ENCODE peak calls at places on chromosomes 13 and 19, in six cellular contexts. One of them, this sample, is unnamed.

GRCh38 chr19:15636026-15636425 is 4.7 kb upstream of the CYP4F3 start:
- DNase-seq in ovary: no peak
- DNase-seq in SK-N-SH: no peak
- DNase-seq in CD4-positive, alpha-beta T cell: no peak
- DNase-seq in GM06990: no peak
- DNase-seq in nephron progenitor cell: no peak
- DNase-seq in this sample: no peak

GRCh38 chr19:3108775-3109174 is 14.6 kb downstream of the GNA11 start:
- DNase-seq in ovary: no peak
- DNase-seq in SK-N-SH: peak; percentile 84
- DNase-seq in CD4-positive, alpha-beta T cell: peak; percentile 64
- DNase-seq in GM06990: peak; percentile 32
- DNase-seq in nephron progenitor cell: peak; percentile 68
- DNase-seq in this sample: peak; percentile 66

GRCh38 chr13:105471683-105472082 is 1063.8 kb downstream of the EFNB2 start:
- DNase-seq in ovary: no peak
- DNase-seq in SK-N-SH: no peak
- DNase-seq in CD4-positive, alpha-beta T cell: no peak
- DNase-seq in GM06990: no peak
- DNase-seq in nephron progenitor cell: no peak
- DNase-seq in this sample: no peak

GRCh38 chr13:75864718-75865117 is 228.6 kb downstream of the LMO7 start:
- DNase-seq in ovary: no peak
- DNase-seq in SK-N-SH: no peak
- DNase-seq in CD4-positive, alpha-beta T cell: no peak
- DNase-seq in GM06990: no peak
- DNase-seq in nephron progenitor cell: no peak
- DNase-seq in this sample: no peak

GRCh38 chr19:15378529-15379082 is 981 bp downstream of the AKAP8 start:
- DNase-seq in ovary: no peak
- DNase-seq in SK-N-SH: peak; percentile 62
- DNase-seq in CD4-positive, alpha-beta T cell: peak; percentile 27
- DNase-seq in GM06990: peak; percentile 57
- DNase-seq in nephron progenitor cell: peak; percentile 46
- DNase-seq in this sample: no peak

GRCh38 chr19:49570138-49570856 is 10.1 kb downstream of the NOSIP start:
- DNase-seq in ovary: peak; percentile 51
- DNase-seq in SK-N-SH: peak; percentile 86
- DNase-seq in CD4-positive, alpha-beta T cell: no peak
- DNase-seq in GM06990: peak; percentile 60
- DNase-seq in nephron progenitor cell: peak; percentile 60
- DNase-seq in this sample: peak; percentile 77

GRCh38 chr13:107203146-107203847 is 635.4 kb upstream of the ARGLU1 start:
- DNase-seq in ovary: no peak
- DNase-seq in SK-N-SH: peak; percentile 38
- DNase-seq in CD4-positive, alpha-beta T cell: no peak
- DNase-seq in GM06990: no peak
- DNase-seq in nephron progenitor cell: peak; percentile 30
- DNase-seq in this sample: peak; percentile 25

GRCh38 chr13:41985788-41986508 is 25.0 kb upstream of the VWA8 start:
- DNase-seq in ovary: no peak
- DNase-seq in SK-N-SH: peak; percentile 31
- DNase-seq in CD4-positive, alpha-beta T cell: no peak
- DNase-seq in GM06990: no peak
- DNase-seq in nephron progenitor cell: no peak
- DNase-seq in this sample: no peak

GRCh38 chr19:315811-316210 is 24.6 kb upstream of the PLPP2 start:
- DNase-seq in ovary: no peak
- DNase-seq in SK-N-SH: no peak
- DNase-seq in CD4-positive, alpha-beta T cell: no peak
- DNase-seq in GM06990: no peak
- DNase-seq in nephron progenitor cell: no peak
- DNase-seq in this sample: no peak

GRCh38 chr19:17889609-17890214 is 18.0 kb downstream of the SLC5A5 start:
- DNase-seq in ovary: no peak
- DNase-seq in SK-N-SH: no peak
- DNase-seq in CD4-positive, alpha-beta T cell: no peak
- DNase-seq in GM06990: no peak
- DNase-seq in nephron progenitor cell: peak; percentile 86
- DNase-seq in this sample: no peak

GRCh38 chr19:17216058-17216670 is 1.0 kb downstream of the USE1 start:
- DNase-seq in ovary: no peak
- DNase-seq in SK-N-SH: peak; percentile 66
- DNase-seq in CD4-positive, alpha-beta T cell: no peak
- DNase-seq in GM06990: no peak
- DNase-seq in nephron progenitor cell: no peak
- DNase-seq in this sample: no peak

GRCh38 chr19:30931307-30931706 is 417.9 kb downstream of the TSHZ3 start:
- DNase-seq in ovary: no peak
- DNase-seq in SK-N-SH: no peak
- DNase-seq in CD4-positive, alpha-beta T cell: no peak
- DNase-seq in GM06990: no peak
- DNase-seq in nephron progenitor cell: no peak
- DNase-seq in this sample: no peak

GRCh38 chr13:99528547-99528946 is 27.3 kb downstream of the TM9SF2 start:
- DNase-seq in ovary: no peak
- DNase-seq in SK-N-SH: no peak
- DNase-seq in CD4-positive, alpha-beta T cell: peak; percentile 27
- DNase-seq in GM06990: no peak
- DNase-seq in nephron progenitor cell: no peak
- DNase-seq in this sample: no peak

GRCh38 chr13:87954116-87954515 is 282.9 kb downstream of the SLITRK5 start:
- DNase-seq in ovary: no peak
- DNase-seq in SK-N-SH: no peak
- DNase-seq in CD4-positive, alpha-beta T cell: no peak
- DNase-seq in GM06990: no peak
- DNase-seq in nephron progenitor cell: no peak
- DNase-seq in this sample: no peak

GRCh38 chr13:34757441-34757840 is 184.6 kb upstream of the NBEA start:
- DNase-seq in ovary: no peak
- DNase-seq in SK-N-SH: no peak
- DNase-seq in CD4-positive, alpha-beta T cell: no peak
- DNase-seq in GM06990: no peak
- DNase-seq in nephron progenitor cell: no peak
- DNase-seq in this sample: no peak

GRCh38 chr19:32165750-32166149 is 179.7 kb upstream of the ZNF507 start:
- DNase-seq in ovary: no peak
- DNase-seq in SK-N-SH: no peak
- DNase-seq in CD4-positive, alpha-beta T cell: no peak
- DNase-seq in GM06990: no peak
- DNase-seq in nephron progenitor cell: no peak
- DNase-seq in this sample: no peak

GRCh38 chr19:13839938-13840750 is 36.8 kb upstream of the NANOS3 start:
- DNase-seq in ovary: no peak
- DNase-seq in SK-N-SH: no peak
- DNase-seq in CD4-positive, alpha-beta T cell: peak; percentile 65
- DNase-seq in GM06990: no peak
- DNase-seq in nephron progenitor cell: no peak
- DNase-seq in this sample: no peak

GRCh38 chr19:19160489-19161035 is 9.5 kb downstream of the MEF2B start:
- DNase-seq in ovary: no peak
- DNase-seq in SK-N-SH: no peak
- DNase-seq in CD4-positive, alpha-beta T cell: no peak
- DNase-seq in GM06990: peak; percentile 90
- DNase-seq in nephron progenitor cell: no peak
- DNase-seq in this sample: no peak

GRCh38 chr19:50003810-50004419 is 21.3 kb downstream of the VRK3 start:
- DNase-seq in ovary: peak; percentile 52
- DNase-seq in SK-N-SH: no peak
- DNase-seq in CD4-positive, alpha-beta T cell: no peak
- DNase-seq in GM06990: peak; percentile 61
- DNase-seq in nephron progenitor cell: no peak
- DNase-seq in this sample: no peak

GRCh38 chr19:2270157-2270571 is 11.8 kb downstream of the PEAK3 start:
- DNase-seq in ovary: peak; percentile 61
- DNase-seq in SK-N-SH: no peak
- DNase-seq in CD4-positive, alpha-beta T cell: no peak
- DNase-seq in GM06990: no peak
- DNase-seq in nephron progenitor cell: peak; percentile 50
- DNase-seq in this sample: no peak

GRCh38 chr13:94641432-94641941 is 39.8 kb downstream of the GPR180 start:
- DNase-seq in ovary: no peak
- DNase-seq in SK-N-SH: peak; percentile 26
- DNase-seq in CD4-positive, alpha-beta T cell: no peak
- DNase-seq in GM06990: no peak
- DNase-seq in nephron progenitor cell: no peak
- DNase-seq in this sample: no peak

DNA sequence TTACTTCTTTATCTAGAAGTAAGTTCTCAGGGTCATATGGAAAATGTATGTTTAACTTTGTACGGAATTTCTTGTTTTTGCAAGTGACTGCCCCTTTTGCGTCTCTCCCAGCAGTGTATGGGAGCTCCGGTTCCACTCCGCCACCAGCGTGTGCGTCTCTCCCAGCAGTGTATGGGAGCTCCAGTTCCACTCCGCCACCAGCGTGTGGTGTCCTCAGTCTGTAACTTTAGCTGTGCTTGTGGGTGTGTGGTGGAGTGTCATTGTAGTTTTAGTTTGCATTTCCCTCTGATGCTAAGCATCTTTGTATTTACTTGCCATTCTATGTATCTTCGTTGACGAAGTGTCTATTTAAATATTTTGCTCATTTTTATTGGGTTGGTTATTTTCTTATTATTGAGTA is 2.4 kb downstream of the CUL4A start:
- DNase-seq in ovary: no peak
- DNase-seq in SK-N-SH: no peak
- DNase-seq in CD4-positive, alpha-beta T cell: no peak
- DNase-seq in GM06990: no peak
- DNase-seq in nephron progenitor cell: peak; percentile 37
- DNase-seq in this sample: no peak
- TF ChIP-seq CTCF in ovary: no peak
- TF ChIP-seq CTCF in SK-N-SH: peak; percentile 26
- TF ChIP-seq CTCF in CD4-positive, alpha-beta T cell: no peak
- TF ChIP-seq CTCF in GM06990: no peak
- TF ChIP-seq CTCF in nephron progenitor cell: peak; percentile 13
- TF ChIP-seq CTCF in this sample: no peak

GRCh38 chr13:27861165-27861564 is 58.6 kb upstream of the PDX1 start:
- DNase-seq in ovary: no peak
- DNase-seq in SK-N-SH: no peak
- DNase-seq in CD4-positive, alpha-beta T cell: no peak
- DNase-seq in GM06990: no peak
- DNase-seq in nephron progenitor cell: no peak
- DNase-seq in this sample: no peak
- TF ChIP-seq CTCF in ovary: no peak
- TF ChIP-seq CTCF in SK-N-SH: no peak
- TF ChIP-seq CTCF in CD4-positive, alpha-beta T cell: no peak
- TF ChIP-seq CTCF in GM06990: no peak
- TF ChIP-seq CTCF in nephron progenitor cell: no peak
- TF ChIP-seq CTCF in this sample: no peak

DNA sequence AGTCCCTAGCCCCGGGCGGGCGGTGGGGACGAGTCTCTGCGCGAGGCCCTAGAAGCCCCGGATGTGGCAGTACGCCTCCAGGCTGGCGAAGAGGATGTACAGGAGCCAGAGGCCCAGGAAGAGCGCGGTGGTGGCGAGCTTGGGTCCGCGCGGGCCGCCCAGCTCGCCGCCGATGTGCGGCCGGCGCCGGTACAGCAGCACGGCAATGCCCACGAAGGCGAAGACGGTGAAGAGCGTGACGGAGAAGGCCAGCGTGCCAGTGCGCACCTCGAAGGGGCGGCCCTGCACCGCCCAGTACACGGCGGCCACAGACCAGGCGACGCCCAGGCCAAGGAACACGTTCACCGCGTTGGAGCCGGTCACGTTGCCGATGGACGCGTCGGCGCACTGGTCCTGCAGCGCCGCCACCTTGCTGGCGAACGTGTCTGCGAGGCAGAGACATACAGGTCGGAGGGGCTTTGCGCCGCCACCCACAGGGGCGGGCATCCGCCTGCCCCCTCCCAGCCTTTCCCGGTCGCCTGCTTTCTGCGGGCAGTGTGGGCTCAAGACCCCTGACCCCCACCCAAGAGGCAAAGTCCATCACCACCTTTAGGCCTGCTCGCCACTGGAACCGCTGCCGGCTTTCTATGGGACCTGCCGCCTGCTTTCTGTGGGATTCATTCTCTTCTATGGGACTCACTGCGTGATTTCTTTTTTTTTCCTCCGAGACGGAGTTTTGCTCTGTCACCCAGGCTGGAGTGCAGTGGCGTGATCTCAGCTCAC is 10.9 kb upstream of the MEIS3 start:
- DNase-seq in ovary: no peak
- DNase-seq in SK-N-SH: no peak
- DNase-seq in CD4-positive, alpha-beta T cell: no peak
- DNase-seq in GM06990: peak; percentile 42
- DNase-seq in nephron progenitor cell: peak; percentile 66
- DNase-seq in this sample: no peak
- TF ChIP-seq CTCF in ovary: no peak
- TF ChIP-seq CTCF in SK-N-SH: no peak
- TF ChIP-seq CTCF in CD4-positive, alpha-beta T cell: no peak
- TF ChIP-seq CTCF in GM06990: peak; percentile 6
- TF ChIP-seq CTCF in nephron progenitor cell: peak; percentile 21
- TF ChIP-seq CTCF in this sample: no peak

GRCh38 chr19:47231215-47232054 is 436 bp upstream of the BBC3 start:
- DNase-seq in ovary: peak; percentile 91
- DNase-seq in SK-N-SH: peak; percentile 94
- DNase-seq in CD4-positive, alpha-beta T cell: peak; percentile 84
- DNase-seq in GM06990: peak; percentile 95
- DNase-seq in nephron progenitor cell: peak; percentile 93
- DNase-seq in this sample: peak; percentile 65
- TF ChIP-seq CTCF in ovary: no peak
- TF ChIP-seq CTCF in SK-N-SH: no peak
- TF ChIP-seq CTCF in CD4-positive, alpha-beta T cell: no peak
- TF ChIP-seq CTCF in GM06990: no peak
- TF ChIP-seq CTCF in nephron progenitor cell: no peak
- TF ChIP-seq CTCF in this sample: no peak

DNA sequence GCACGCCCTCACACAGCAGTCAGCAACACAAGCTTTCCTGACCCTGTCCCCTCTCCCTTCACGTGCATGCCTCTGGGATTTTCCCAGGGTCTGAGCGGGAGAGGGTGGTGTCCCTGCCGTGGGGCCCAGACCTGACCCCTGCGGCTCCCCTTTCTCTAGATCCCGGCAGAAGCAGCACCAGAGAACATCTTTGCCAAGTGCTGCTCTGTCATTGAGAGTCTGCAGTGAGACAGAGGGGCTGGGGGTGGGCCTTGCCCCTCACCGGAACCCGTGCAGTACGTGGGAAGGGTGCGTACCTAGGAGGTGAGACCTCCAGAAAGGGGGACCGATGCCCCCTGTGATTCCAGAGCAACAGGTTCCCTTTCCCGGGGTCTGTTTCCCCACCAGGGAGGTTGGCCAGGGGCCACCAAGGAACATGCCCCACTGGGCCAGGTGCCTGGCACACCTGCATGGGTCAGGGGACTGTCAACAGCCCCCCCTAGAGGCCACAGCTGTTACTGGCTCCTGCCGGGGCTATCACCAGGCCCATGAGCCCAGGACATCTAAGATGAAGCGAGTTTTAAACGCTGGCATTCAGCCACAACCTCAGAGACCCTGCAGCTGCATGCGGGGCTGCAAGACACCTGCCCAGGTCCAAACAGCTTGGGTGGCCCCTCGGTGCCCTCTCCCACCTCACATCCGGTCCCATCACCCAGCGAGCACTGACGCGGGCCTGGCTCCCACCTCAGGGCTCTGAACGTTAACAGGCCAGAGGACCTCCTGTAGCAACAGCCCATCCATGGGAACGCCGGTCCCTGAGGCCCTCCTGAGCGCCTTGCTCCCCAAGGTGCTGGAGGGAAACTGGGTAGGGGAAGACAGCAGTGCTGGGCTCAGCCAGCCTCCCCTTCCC is 12.3 kb downstream of the KHSRP start:
- DNase-seq in ovary: peak; percentile 37
- DNase-seq in SK-N-SH: peak; percentile 78
- DNase-seq in CD4-positive, alpha-beta T cell: peak; percentile 40
- DNase-seq in GM06990: no peak
- DNase-seq in nephron progenitor cell: peak; percentile 51
- DNase-seq in this sample: peak; percentile 71
- TF ChIP-seq CTCF in ovary: no peak
- TF ChIP-seq CTCF in SK-N-SH: peak; percentile 62
- TF ChIP-seq CTCF in CD4-positive, alpha-beta T cell: peak; percentile 61
- TF ChIP-seq CTCF in GM06990: peak; percentile 61
- TF ChIP-seq CTCF in nephron progenitor cell: peak; percentile 52
- TF ChIP-seq CTCF in this sample: peak; percentile 40

GRCh38 chr13:112616586-112617381 is 28.8 kb upstream of the TUBGCP3 start:
- DNase-seq in ovary: no peak
- DNase-seq in SK-N-SH: peak; percentile 69
- DNase-seq in CD4-positive, alpha-beta T cell: no peak
- DNase-seq in GM06990: no peak
- DNase-seq in nephron progenitor cell: peak; percentile 32
- DNase-seq in this sample: no peak
- TF ChIP-seq CTCF in ovary: no peak
- TF ChIP-seq CTCF in SK-N-SH: peak; percentile 66
- TF ChIP-seq CTCF in CD4-positive, alpha-beta T cell: peak; percentile 50
- TF ChIP-seq CTCF in GM06990: peak; percentile 71
- TF ChIP-seq CTCF in nephron progenitor cell: peak; percentile 63
- TF ChIP-seq CTCF in this sample: peak; percentile 39

This sample was measured in D721Med.